ENCODE peak calls at places on chromosomes 5 and 9, in six cellular contexts. One of them, this sample, is unnamed.

GRCh38 chr9:36276840-36277239 is 18.6 kb upstream of the GNE start:
- DNase-seq in ACHN: peak
- DNase-seq in AG04450: peak
- DNase-seq in stimulated activated CD4-positive, alpha-beta T cell treated with anti-CD3 and anti-CD28 coated beads, TNF-alpha, amount 100 ng/mL, for 24 hours: no peak
- DNase-seq in sciatic nerve: no peak
- DNase-seq in activated naive CD8-positive, alpha-beta T cell treated with anti-CD3 and anti-CD28 coated beads, Interleukin-2, amount 50 U/mL, for 24 hours: no peak
- DNase-seq in this sample: peak

GRCh38 chr9:133116346-133117231 is 4.5 kb downstream of the RALGDS start:
- DNase-seq in sciatic nerve: no peak
- DNase-seq in ACHN: no peak
- DNase-seq in activated naive CD8-positive, alpha-beta T cell treated with anti-CD3 and anti-CD28 coated beads, Interleukin-2, amount 50 U/mL, for 24 hours: no peak
- DNase-seq in AG04450: no peak
- DNase-seq in stimulated activated CD4-positive, alpha-beta T cell treated with anti-CD3 and anti-CD28 coated beads, TNF-alpha, amount 100 ng/mL, for 24 hours: no peak
- DNase-seq in this sample: no peak

GRCh38 chr5:171710451-171711024 is 75.1 kb upstream of the SMIM23 start:
- DNase-seq in ACHN: no peak
- DNase-seq in AG04450: no peak
- DNase-seq in activated naive CD8-positive, alpha-beta T cell treated with anti-CD3 and anti-CD28 coated beads, Interleukin-2, amount 50 U/mL, for 24 hours: no peak
- DNase-seq in stimulated activated CD4-positive, alpha-beta T cell treated with anti-CD3 and anti-CD28 coated beads, TNF-alpha, amount 100 ng/mL, for 24 hours: no peak
- DNase-seq in sciatic nerve: no peak
- DNase-seq in this sample: no peak

GRCh38 chr5:174222891-174223290 is 177.4 kb downstream of the NSG2 start:
- DNase-seq in ACHN: no peak
- DNase-seq in AG04450: no peak
- DNase-seq in activated naive CD8-positive, alpha-beta T cell treated with anti-CD3 and anti-CD28 coated beads, Interleukin-2, amount 50 U/mL, for 24 hours: no peak
- DNase-seq in sciatic nerve: no peak
- DNase-seq in stimulated activated CD4-positive, alpha-beta T cell treated with anti-CD3 and anti-CD28 coated beads, TNF-alpha, amount 100 ng/mL, for 24 hours: no peak
- DNase-seq in this sample: no peak

GRCh38 chr5:53438486-53439472 is 41.6 kb upstream of the FST start:
- DNase-seq in ACHN: no peak
- DNase-seq in sciatic nerve: no peak
- DNase-seq in AG04450: no peak
- DNase-seq in stimulated activated CD4-positive, alpha-beta T cell treated with anti-CD3 and anti-CD28 coated beads, TNF-alpha, amount 100 ng/mL, for 24 hours: no peak
- DNase-seq in activated naive CD8-positive, alpha-beta T cell treated with anti-CD3 and anti-CD28 coated beads, Interleukin-2, amount 50 U/mL, for 24 hours: no peak
- DNase-seq in this sample: peak

GRCh38 chr5:14824490-14824889 is 47.1 kb downstream of the ANKH start:
- DNase-seq in stimulated activated CD4-positive, alpha-beta T cell treated with anti-CD3 and anti-CD28 coated beads, TNF-alpha, amount 100 ng/mL, for 24 hours: no peak
- DNase-seq in ACHN: no peak
- DNase-seq in activated naive CD8-positive, alpha-beta T cell treated with anti-CD3 and anti-CD28 coated beads, Interleukin-2, amount 50 U/mL, for 24 hours: no peak
- DNase-seq in sciatic nerve: no peak
- DNase-seq in AG04450: no peak
- DNase-seq in this sample: no peak

GRCh38 chr9:6805532-6805931 is 47.8 kb downstream of the KDM4C start:
- DNase-seq in stimulated activated CD4-positive, alpha-beta T cell treated with anti-CD3 and anti-CD28 coated beads, TNF-alpha, amount 100 ng/mL, for 24 hours: no peak
- DNase-seq in activated naive CD8-positive, alpha-beta T cell treated with anti-CD3 and anti-CD28 coated beads, Interleukin-2, amount 50 U/mL, for 24 hours: no peak
- DNase-seq in sciatic nerve: no peak
- DNase-seq in ACHN: peak
- DNase-seq in AG04450: peak
- DNase-seq in this sample: peak

GRCh38 chr5:2141254-2142000 is 258.7 kb upstream of the IRX4 start:
- DNase-seq in sciatic nerve: no peak
- DNase-seq in stimulated activated CD4-positive, alpha-beta T cell treated with anti-CD3 and anti-CD28 coated beads, TNF-alpha, amount 100 ng/mL, for 24 hours: no peak
- DNase-seq in AG04450: no peak
- DNase-seq in activated naive CD8-positive, alpha-beta T cell treated with anti-CD3 and anti-CD28 coated beads, Interleukin-2, amount 50 U/mL, for 24 hours: no peak
- DNase-seq in ACHN: no peak
- DNase-seq in this sample: no peak

GRCh38 chr5:24325306-24325832 is 319.4 kb downstream of the CDH10 start:
- DNase-seq in ACHN: no peak
- DNase-seq in AG04450: no peak
- DNase-seq in activated naive CD8-positive, alpha-beta T cell treated with anti-CD3 and anti-CD28 coated beads, Interleukin-2, amount 50 U/mL, for 24 hours: no peak
- DNase-seq in sciatic nerve: no peak
- DNase-seq in stimulated activated CD4-positive, alpha-beta T cell treated with anti-CD3 and anti-CD28 coated beads, TNF-alpha, amount 100 ng/mL, for 24 hours: no peak
- DNase-seq in this sample: no peak

GRCh38 chr9:2241461-2241874 is 226.3 kb downstream of the SMARCA2 start:
- DNase-seq in stimulated activated CD4-positive, alpha-beta T cell treated with anti-CD3 and anti-CD28 coated beads, TNF-alpha, amount 100 ng/mL, for 24 hours: no peak
- DNase-seq in sciatic nerve: peak
- DNase-seq in ACHN: no peak
- DNase-seq in activated naive CD8-positive, alpha-beta T cell treated with anti-CD3 and anti-CD28 coated beads, Interleukin-2, amount 50 U/mL, for 24 hours: no peak
- DNase-seq in AG04450: peak
- DNase-seq in this sample: peak

GRCh38 chr5:177444106-177445051 is 2.2 kb upstream of the PRR7 start:
- DNase-seq in stimulated activated CD4-positive, alpha-beta T cell treated with anti-CD3 and anti-CD28 coated beads, TNF-alpha, amount 100 ng/mL, for 24 hours: no peak
- DNase-seq in activated naive CD8-positive, alpha-beta T cell treated with anti-CD3 and anti-CD28 coated beads, Interleukin-2, amount 50 U/mL, for 24 hours: no peak
- DNase-seq in sciatic nerve: no peak
- DNase-seq in ACHN: no peak
- DNase-seq in AG04450: no peak
- DNase-seq in this sample: no peak

GRCh38 chr9:116174347-116174746 is 20.8 kb downstream of the PAPPA start:
- DNase-seq in ACHN: no peak
- DNase-seq in AG04450: no peak
- DNase-seq in activated naive CD8-positive, alpha-beta T cell treated with anti-CD3 and anti-CD28 coated beads, Interleukin-2, amount 50 U/mL, for 24 hours: no peak
- DNase-seq in stimulated activated CD4-positive, alpha-beta T cell treated with anti-CD3 and anti-CD28 coated beads, TNF-alpha, amount 100 ng/mL, for 24 hours: no peak
- DNase-seq in sciatic nerve: no peak
- DNase-seq in this sample: peak

GRCh38 chr5:5419291-5420210 is 2.9 kb upstream of the ICE1 start:
- DNase-seq in ACHN: peak
- DNase-seq in sciatic nerve: no peak
- DNase-seq in activated naive CD8-positive, alpha-beta T cell treated with anti-CD3 and anti-CD28 coated beads, Interleukin-2, amount 50 U/mL, for 24 hours: no peak
- DNase-seq in stimulated activated CD4-positive, alpha-beta T cell treated with anti-CD3 and anti-CD28 coated beads, TNF-alpha, amount 100 ng/mL, for 24 hours: no peak
- DNase-seq in AG04450: peak
- DNase-seq in this sample: peak

GRCh38 chr9:77901038-77901437 is 130.6 kb downstream of the GNAQ start:
- DNase-seq in stimulated activated CD4-positive, alpha-beta T cell treated with anti-CD3 and anti-CD28 coated beads, TNF-alpha, amount 100 ng/mL, for 24 hours: no peak
- DNase-seq in ACHN: no peak
- DNase-seq in sciatic nerve: no peak
- DNase-seq in activated naive CD8-positive, alpha-beta T cell treated with anti-CD3 and anti-CD28 coated beads, Interleukin-2, amount 50 U/mL, for 24 hours: no peak
- DNase-seq in AG04450: no peak
- DNase-seq in this sample: no peak

This sample was measured in IMR-90.